ENCODE peak calls at places on chromosomes 7 and 10, in six cellular contexts. R is WTC11, Q is astrocyte of the spinal cord, Z is H54, X is foreskin fibroblast, T is PC-9. K is an unnamed sample.

GRCh38 chr10:27240891-27241639 is 468 bp upstream of the ACBD5 start:
- DNase-seq in R (peak), Q (peak), Z (no peak), X (peak), T (peak), K (no peak)

GRCh38 chr7:140230517-140230861 is 53.7 kb upstream of the KDM7A start:
- DNase-seq in R (no peak), Q (no peak), Z (no peak), X (peak), T (no peak), K (no peak)

GRCh38 chr10:123132576-123133477 is 2.9 kb upstream of the HMX3 start:
- DNase-seq in R (peak), Q (peak), Z (peak), X (peak), T (peak), K (peak)

GRCh38 chr10:14592026-14592425 is 182.7 kb downstream of the FAM107B start:
- DNase-seq in R (no peak), Q (no peak), Z (no peak), X (no peak), T (peak), K (no peak)

GRCh38 chr10:24869354-24870016 is 82.9 kb downstream of the PRTFDC1 start:
- DNase-seq in R (no peak), Q (peak), Z (no peak), X (peak), T (no peak), K (no peak)

GRCh38 chr10:24255907-24256306 is 47.0 kb downstream of the KIAA1217 start:
- DNase-seq in R (no peak), Q (peak), Z (no peak), X (no peak), T (peak), K (no peak)

GRCh38 chr10:110576220-110576619 is 8.7 kb downstream of the SMC3 start:
- DNase-seq in R (no peak), Q (peak), Z (no peak), X (peak), T (no peak), K (no peak)

GRCh38 chr10:31623466-31623865 is 304.4 kb downstream of the ZEB1 start:
- DNase-seq in R (no peak), Q (no peak), Z (no peak), X (peak), T (no peak), K (no peak)

GRCh38 chr7:12028508-12028907 is 182.6 kb upstream of the TMEM106B start:
- DNase-seq in R (no peak), Q (peak), Z (no peak), X (peak), T (no peak), K (no peak)

GRCh38 chr10:22605168-22605567 is 109.2 kb downstream of the PIP4K2A start:
- DNase-seq in R (no peak), Q (peak), Z (no peak), X (peak), T (no peak), K (no peak)

GRCh38 chr7:37982423-37982822 is 62.0 kb downstream of the EPDR1 start:
- DNase-seq in R (no peak), Q (peak), Z (no peak), X (no peak), T (no peak), K (no peak)

GRCh38 chr10:9786101-9786500 is 1231.6 kb upstream of the CELF2 start:
- DNase-seq in R (no peak), Q (peak), Z (no peak), X (peak), T (no peak), K (no peak)

GRCh38 chr7:2242541-2243482 is 786 bp downstream of the NUDT1 start:
- DNase-seq in R (no peak), Q (no peak), Z (peak), X (peak), T (peak), K (no peak)

GRCh38 chr10:87861034-87861433 is 2.3 kb downstream of the KLLN start:
- DNase-seq in R (no peak), Q (no peak), Z (no peak), X (no peak), T (no peak), K (no peak)

GRCh38 chr10:48939790-48940325 is at the start of gene LRRC18:
- DNase-seq in R (no peak), Q (no peak), Z (no peak), X (no peak), T (no peak), K (no peak)

GRCh38 chr7:28984631-28985030 is 26.5 kb upstream of the TRIL start:
- DNase-seq in R (no peak), Q (peak), Z (peak), X (peak), T (no peak), K (no peak)

GRCh38 chr10:95437669-95438068 is 123.5 kb downstream of the SORBS1 start:
- DNase-seq in R (no peak), Q (no peak), Z (no peak), X (no peak), T (no peak), K (no peak)

GRCh38 chr10:75776738-75777504 is 345.5 kb downstream of the LRMDA start:
- DNase-seq in R (no peak), Q (no peak), Z (no peak), X (no peak), T (no peak), K (no peak)

GRCh38 chr7:75980126-75980864 is 14.1 kb downstream of the TMEM120A start:
- DNase-seq in R (no peak), Q (no peak), Z (no peak), X (peak), T (no peak), K (peak)

GRCh38 chr7:134699021-134699818 is 52.6 kb downstream of the BPGM start:
- DNase-seq in R (no peak), Q (no peak), Z (no peak), X (no peak), T (no peak), K (no peak)

GRCh38 chr7:85516675-85517074 is 329.8 kb upstream of the SEMA3D start:
- DNase-seq in R (no peak), Q (peak), Z (no peak), X (peak), T (no peak), K (no peak)

GRCh38 chr10:28768227-28768626 is 90.9 kb downstream of the BAMBI start:
- DNase-seq in R (no peak), Q (no peak), Z (no peak), X (no peak), T (no peak), K (no peak)

GRCh38 chr7:85426487-85426960 is 239.7 kb upstream of the SEMA3D start:
- DNase-seq in R (no peak), Q (peak), Z (no peak), X (peak), T (no peak), K (no peak)

GRCh38 chr7:29946428-29947186 is 43.0 kb downstream of the SCRN1 start:
- DNase-seq in R (peak), Q (peak), Z (no peak), X (peak), T (no peak), K (peak)

GRCh38 chr10:76036410-76036940 is 605.1 kb downstream of the LRMDA start:
- DNase-seq in R (peak), Q (peak), Z (peak), X (peak), T (peak), K (peak)

GRCh38 chr10:26801274-26801673 is 59.5 kb downstream of the ABI1 start:
- DNase-seq in R (no peak), Q (no peak), Z (no peak), X (no peak), T (no peak), K (no peak)

GRCh38 chr7:7416031-7416968 is 119.4 kb downstream of the COL28A1 start:
- DNase-seq in R (no peak), Q (peak), Z (no peak), X (no peak), T (peak), K (no peak)

GRCh38 chr10:79434223-79434687 is 11.2 kb downstream of the ZCCHC24 start:
- DNase-seq in R (no peak), Q (peak), Z (no peak), X (no peak), T (no peak), K (no peak)

GRCh38 chr7:4606776-4607175 is 75.3 kb upstream of the FOXK1 start:
- DNase-seq in R (no peak), Q (no peak), Z (no peak), X (no peak), T (no peak), K (no peak)

GRCh38 chr10:91154842-91155241 is 65.6 kb upstream of the PCGF5 start:
- DNase-seq in R (no peak), Q (no peak), Z (no peak), X (no peak), T (no peak), K (no peak)

GRCh38 chr10:60810437-60811182 is 32.3 kb downstream of the CDK1 start:
- DNase-seq in R (no peak), Q (peak), Z (no peak), X (peak), T (peak), K (no peak)

GRCh38 chr10:103958996-103959395 is 7.9 kb upstream of the SLK start:
- DNase-seq in R (no peak), Q (no peak), Z (no peak), X (no peak), T (no peak), K (no peak)

GRCh38 chr7:64300641-64301405 is 12.9 kb upstream of the ZNF736 start:
- DNase-seq in R (no peak), Q (no peak), Z (no peak), X (no peak), T (peak), K (no peak)

GRCh38 chr7:43752411-43752810 is 6.1 kb upstream of the BLVRA start:
- DNase-seq in R (no peak), Q (no peak), Z (no peak), X (no peak), T (no peak), K (no peak)

GRCh38 chr7:158164101-158165095 is 423.2 kb downstream of the PTPRN2 start:
- DNase-seq in R (no peak), Q (no peak), Z (no peak), X (no peak), T (no peak), K (no peak)

K was measured in left lobe of liver.